ENCODE peak calls at places on chromosomes 2 and 18, in four cellular contexts. R is H9; O is naive thymus-derived CD4-positive, alpha-beta T cell; L is body of pancreas. V is an unnamed sample.

GRCh38 chr2:73841912-73842738 is 13.4 kb downstream of the STAMBP start:
- DNase-seq in R (no peak), L (no peak), O (no peak), V (no peak)

GRCh38 chr18:28109781-28110460 is 67.0 kb downstream of the CDH2 start:
- DNase-seq in O (no peak), R (no peak), L (no peak), V (no peak)

GRCh38 chr2:96175951-96176350 is 30.7 kb upstream of the DUSP2 start:
- DNase-seq in L (no peak), R (no peak), O (no peak), V (peak; percentile 66)

GRCh38 chr2:196925768-196926561 is 542 bp downstream of the PGAP1 start:
- DNase-seq in O (peak; percentile 14), L (peak; percentile 29), R (peak; percentile 51), V (peak; percentile 58)

GRCh38 chr18:33513027-33513426 is 65.0 kb upstream of the ASXL3 start:
- DNase-seq in O (no peak), L (no peak), R (no peak), V (no peak)

GRCh38 chr2:190563109-190563508 is 28.6 kb upstream of the NEMP2 start:
- DNase-seq in L (no peak), O (no peak), R (no peak), V (no peak)

GRCh38 chr18:48989304-48990284 is 38.8 kb upstream of the SMAD7 start:
- DNase-seq in O (no peak), L (no peak), R (no peak), V (peak; percentile 48)

GRCh38 chr2:140506606-140507005 is 1624.2 kb downstream of the LRP1B start:
- DNase-seq in O (no peak), R (no peak), L (no peak), V (peak; percentile 87)

GRCh38 chr2:171807130-171807529 is 86.9 kb downstream of the SLC25A12 start:
- DNase-seq in O (no peak), R (no peak), L (no peak), V (no peak)

GRCh38 chr2:215188078-215188477 is 49.7 kb upstream of the ABCA12 start:
- DNase-seq in R (no peak), O (no peak), L (no peak), V (no peak)

GRCh38 chr2:204177977-204178522 is 241.5 kb downstream of the ICOS start:
- DNase-seq in O (peak; percentile 64), R (peak; percentile 68), L (peak; percentile 40), V (peak; percentile 3)

GRCh38 chr18:45275367-45276113 is 339.7 kb upstream of the SLC14A2 start:
- DNase-seq in O (no peak), R (no peak), L (no peak), V (no peak)

GRCh38 chr2:233556756-233557736 is 9.5 kb downstream of the USP40 start:
- DNase-seq in L (peak; percentile 9), R (no peak), O (peak; percentile 3), V (peak; percentile 83)

GRCh38 chr2:106536490-106536889 is 49.3 kb downstream of the CD8B2 start:
- DNase-seq in R (no peak), L (no peak), O (no peak), V (no peak)

GRCh38 chr2:166314022-166314759 is 61.6 kb downstream of the SCN9A start:
- DNase-seq in O (no peak), R (no peak), L (no peak), V (peak; percentile 71)

GRCh38 chr2:31060397-31060796 is 77.8 kb downstream of the GALNT14 start:
- DNase-seq in R (no peak), L (no peak), O (no peak), V (no peak)

GRCh38 chr2:10911291-10912075 is at the start of gene KCNF1:
- DNase-seq in R (peak; percentile 73), L (peak; percentile 55), O (no peak), V (peak; percentile 73)

GRCh38 chr2:5389740-5390139 is 302.4 kb upstream of the SOX11 start:
- DNase-seq in O (no peak), L (no peak), R (no peak), V (no peak)

GRCh38 chr2:238810321-238810720 is 37.6 kb upstream of the TWIST2 start:
- DNase-seq in R (no peak), O (no peak), L (no peak), V (no peak)

GRCh38 chr2:48230834-48231233 is 299.1 kb upstream of the STON1 start:
- DNase-seq in L (no peak), O (no peak), R (no peak), V (no peak)

GRCh38 chr2:36525245-36525644 is 72.7 kb downstream of the FEZ2 start:
- DNase-seq in O (no peak), R (no peak), L (no peak), V (no peak)

GRCh38 chr18:44682181-44682870 is 1.6 kb downstream of the SETBP1 start:
- DNase-seq in R (peak; percentile 51), L (peak; percentile 32), O (no peak), V (no peak)

GRCh38 chr2:199810422-199811250 is 40.4 kb downstream of the FTCDNL1 start:
- DNase-seq in L (no peak), O (no peak), R (no peak), V (no peak)

GRCh38 chr2:2577366-2577765 is 246.3 kb upstream of the MYT1L start:
- DNase-seq in R (peak; percentile 21), O (no peak), L (peak; percentile 10), V (no peak)

GRCh38 chr2:68925298-68925885 is 27.3 kb downstream of the GKN2 start:
- DNase-seq in R (peak; percentile 46), L (peak; percentile 67), O (peak; percentile 63), V (peak; percentile 66)

GRCh38 chr2:41061371-41061770 is 609.5 kb upstream of the SLC8A1 start:
- DNase-seq in O (no peak), R (no peak), L (no peak), V (peak; percentile 18)

GRCh38 chr2:219687882-219688559 is 60.6 kb downstream of the SLC4A3 start:
- DNase-seq in R (peak; percentile 61), L (no peak), O (no peak), V (no peak)

GRCh38 chr2:38352336-38352735 is 24.7 kb downstream of the ATL2 start:
- DNase-seq in R (no peak), O (no peak), L (no peak), V (no peak)

GRCh38 chr2:38353402-38353801 is 23.7 kb downstream of the ATL2 start:
- DNase-seq in O (no peak), R (no peak), L (no peak), V (no peak)
- H3K27ac ChIP-seq in O (no peak overlapping the region), R (no peak overlapping the region), L (no peak overlapping the region), V (no peak overlapping the region)

GRCh38 chr2:71923143-71923525 is 224.5 kb downstream of the CYP26B1 start:
- DNase-seq in R (no peak), L (no peak), O (no peak), V (no peak)

GRCh38 chr2:71922501-71923142 is 225.0 kb downstream of the CYP26B1 start:
- DNase-seq in L (no peak), O (no peak), R (peak; percentile 18), V (no peak)

GRCh38 chr2:71922091-71922490 is 225.6 kb downstream of the CYP26B1 start:
- DNase-seq in R (peak; percentile 17), L (no peak), O (no peak), V (no peak)

GRCh38 chr2:71925268-71926097 is 222.2 kb downstream of the CYP26B1 start:
- DNase-seq in O (no peak), R (peak; percentile 25), L (no peak), V (peak; percentile 53)

GRCh38 chr2:71923887-71924533 is 223.7 kb downstream of the CYP26B1 start:
- DNase-seq in L (peak; percentile 65), O (peak; percentile 47), R (peak; percentile 86), V (peak; percentile 75)
- H3K27ac ChIP-seq in L (no peak overlapping the region), O (no peak overlapping the region), R (no peak overlapping the region), V (no peak overlapping the region)

GRCh38 chr2:152403395-152403794 is 68.4 kb downstream of the FMNL2 start:
- DNase-seq in O (no peak), R (no peak), L (no peak), V (no peak)

GRCh38 chr2:152399003-152399402 is 64.0 kb downstream of the FMNL2 start:
- DNase-seq in R (no peak), O (no peak), L (no peak), V (no peak)

GRCh38 chr2:152396763-152397162 is 61.8 kb downstream of the FMNL2 start:
- DNase-seq in R (no peak), O (no peak), L (no peak), V (no peak)

GRCh38 chr2:152402780-152403388 is 67.9 kb downstream of the FMNL2 start:
- DNase-seq in O (peak; percentile 5), R (no peak), L (no peak), V (no peak)

GRCh38 chr2:152400607-152401214 is 65.7 kb downstream of the FMNL2 start:
- DNase-seq in R (no peak), O (no peak), L (no peak), V (no peak)
- H3K27ac ChIP-seq in R (no peak overlapping the region), O (no peak overlapping the region), L (peak overlapping the region; percentile 49), V (no peak overlapping the region)

GRCh38 chr2:46706264-46706983 is 209.2 kb downstream of the MCFD2 start:
- DNase-seq in O (no peak), R (no peak), L (no peak), V (no peak)

GRCh38 chr2:46702537-46702936 is 213.1 kb downstream of the MCFD2 start:
- DNase-seq in R (no peak), O (no peak), L (no peak), V (no peak)

GRCh38 chr2:46703588-46703987 is 212.0 kb downstream of the MCFD2 start:
- DNase-seq in L (no peak), R (no peak), O (no peak), V (no peak)

GRCh38 chr2:46705663-46706062 is 209.9 kb downstream of the MCFD2 start:
- DNase-seq in O (no peak), L (no peak), R (no peak), V (no peak)

DNA sequence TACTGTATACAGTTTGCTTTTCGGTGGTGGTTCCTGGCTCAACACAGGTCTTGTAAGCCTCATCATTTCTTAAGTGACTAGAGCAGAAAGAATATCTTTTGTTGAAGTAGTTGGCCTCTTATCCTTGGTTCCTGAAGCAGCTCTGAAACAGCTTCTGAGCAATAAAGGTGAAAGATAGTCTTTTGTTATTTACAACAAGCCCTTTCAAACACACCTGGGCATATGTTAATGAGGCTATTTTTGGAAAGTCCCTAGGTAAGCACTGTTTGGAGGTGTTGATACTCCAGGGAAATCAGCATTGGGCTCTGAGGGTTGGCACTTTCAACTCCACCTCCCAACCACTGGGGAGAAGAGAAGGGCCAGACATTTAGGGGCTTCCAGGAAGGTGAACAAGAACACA is 211.0 kb downstream of the MCFD2 start:
- DNase-seq in R (peak; percentile 69), O (no peak), L (no peak), V (no peak)
- H3K27ac ChIP-seq in R (peak overlapping the region; percentile 97), O (no peak overlapping the region), L (no peak overlapping the region), V (no peak overlapping the region)

GRCh38 chr2:28747714-28748113 is 3.9 kb upstream of the PPP1CB start:
- DNase-seq in R (no peak), L (no peak), O (peak; percentile 37), V (no peak)
- H3K27ac ChIP-seq in R (no peak overlapping the region), L (no peak overlapping the region), O (peak overlapping the region; percentile 99), V (no peak overlapping the region)

V was measured in mesenchymal stem cell.